ENCODE peak calls at places on chromosomes 13 and 19, in four cellular contexts. G is glutamatergic neuron; P is stimulated activated CD4-positive, alpha-beta T cell treated with anti-CD3 and anti-CD28 coated beads, Interleukin-1b, Interleukin-23, amount 100 ng/mL, for 24 hours; R is stomach. T is an unnamed sample.
A peak's percentile ranks its signal among the peaks of the same experiment; 100 is the strongest.

GRCh38 chr13:97235549-97236206 is 13.5 kb downstream of the MBNL2 start:
- DNase-seq in G (no peak), P (no peak), R (peak; percentile 67), T (peak; percentile 34)

GRCh38 chr19:984165-984967 is at the start of gene WDR18:
- DNase-seq in G (peak; percentile 94), P (peak; percentile 77), R (peak; percentile 94), T (peak; percentile 64)

GRCh38 chr19:48290341-48290922 is 20.6 kb downstream of the ZNF114 start:
- DNase-seq in G (peak; percentile 32), P (no peak), R (no peak), T (no peak)

GRCh38 chr19:14550201-14550754 is 20.9 kb downstream of the TECR start:
- DNase-seq in G (no peak), P (no peak), R (peak; percentile 34), T (no peak)

GRCh38 chr19:34317311-34317927 is 47.6 kb upstream of the GPI start:
- DNase-seq in G (no peak), P (no peak), R (no peak), T (no peak)

GRCh38 chr19:56253737-56254136 is 18.8 kb upstream of the EDDM13 start:
- DNase-seq in G (no peak), P (no peak), R (no peak), T (peak; percentile 60)

GRCh38 chr13:27442071-27442647 is 8.2 kb downstream of the MTIF3 start:
- DNase-seq in G (no peak), P (no peak), R (no peak), T (no peak)

GRCh38 chr19:2089001-2089711 is 7.0 kb downstream of the MOB3A start:
- DNase-seq in G (no peak), P (no peak), R (no peak), T (peak; percentile 4)

GRCh38 chr19:12137541-12137940 is 2.6 kb downstream of the ZNF20 start:
- DNase-seq in G (no peak), P (no peak), R (no peak), T (no peak)

GRCh38 chr13:23504188-23504587 is 66.0 kb upstream of the TNFRSF19 start:
- DNase-seq in G (no peak), P (no peak), R (no peak), T (no peak)

T was measured in NCI-H2227 treated with DMSO at 0.1 percent for 48 hours.